ENCODE peak calls at places on chromosomes 4 and X, in ten cellular contexts. S is CD8-positive, alpha-beta T cell; T is H9; F is A549; D is GM23248; Y is left ventricle myocardium inferior; Z is iPS DF 6.9; M is CD4-positive, CD25-positive, alpha-beta regulatory T cell; U is psoas muscle; G is RWPE1. O is an unnamed sample.

GRCh38 chrX:102624105-102624504 is 24.8 kb downstream of the ARMCX5 start:
- DNase-seq in S (no peak), T (no peak), F (no peak), D (no peak), Y (no peak), Z (no peak), M (no peak), U (no peak), G (no peak), O (no peak)

GRCh38 chrX:66489339-66489738 is 149.5 kb downstream of the EDA2R start:
- DNase-seq in S (no peak), T (no peak), F (peak; percentile 3), D (peak; percentile 4), Y (no peak), Z (no peak), M (no peak), U (no peak), G (no peak), O (no peak)

GRCh38 chr4:16643852-16644251 is 254.6 kb downstream of the LDB2 start:
- DNase-seq in S (no peak), T (no peak), F (no peak), D (no peak), Y (no peak), Z (no peak), M (no peak), U (no peak), G (no peak), O (no peak)

GRCh38 chrX:31228415-31228832 is 156.6 kb upstream of the FTHL17 start:
- DNase-seq in S (no peak), T (no peak), F (no peak), D (peak; percentile 84), Y (no peak), Z (no peak), M (no peak), U (no peak), G (no peak), O (peak; percentile 45)

GRCh38 chrX:1385824-1386223 is 6.1 kb downstream of the SLC25A6 start:
- DNase-seq in S (no peak), T (no peak), F (no peak), D (no peak), Y (no peak), Z (no peak), M (no peak), U (no peak), G (no peak), O (no peak)

GRCh38 chr4:177554966-177555574 is 112.8 kb upstream of the AGA start:
- DNase-seq in S (no peak), T (no peak), F (peak; percentile 19), D (peak; percentile 46), Y (no peak), Z (no peak), M (no peak), U (no peak), G (peak; percentile 24), O (peak; percentile 39)

GRCh38 chrX:94455782-94456181 is 781.8 kb downstream of the FAM133A start:
- DNase-seq in S (no peak), T (no peak), F (no peak), D (no peak), Y (no peak), Z (no peak), M (no peak), U (no peak), G (no peak), O (no peak)

GRCh38 chr4:123299212-123299651 is 97.4 kb upstream of the SPRY1 start:
- DNase-seq in S (no peak), T (no peak), F (no peak), D (peak; percentile 90), Y (no peak), Z (no peak), M (no peak), U (no peak), G (peak; percentile 23), O (peak; percentile 18)

GRCh38 chrX:29466441-29466840 is 748.9 kb upstream of the MAGEB2 start:
- DNase-seq in S (no peak), T (no peak), F (no peak), D (peak; percentile 1), Y (no peak), Z (no peak), M (no peak), U (no peak), G (no peak), O (no peak)

GRCh38 chr4:52606766-52607165 is 52.3 kb downstream of the USP46 start:
- DNase-seq in S (no peak), T (no peak), F (no peak), D (peak; percentile 63), Y (no peak), Z (no peak), M (no peak), U (no peak), G (no peak), O (no peak)

DNA sequence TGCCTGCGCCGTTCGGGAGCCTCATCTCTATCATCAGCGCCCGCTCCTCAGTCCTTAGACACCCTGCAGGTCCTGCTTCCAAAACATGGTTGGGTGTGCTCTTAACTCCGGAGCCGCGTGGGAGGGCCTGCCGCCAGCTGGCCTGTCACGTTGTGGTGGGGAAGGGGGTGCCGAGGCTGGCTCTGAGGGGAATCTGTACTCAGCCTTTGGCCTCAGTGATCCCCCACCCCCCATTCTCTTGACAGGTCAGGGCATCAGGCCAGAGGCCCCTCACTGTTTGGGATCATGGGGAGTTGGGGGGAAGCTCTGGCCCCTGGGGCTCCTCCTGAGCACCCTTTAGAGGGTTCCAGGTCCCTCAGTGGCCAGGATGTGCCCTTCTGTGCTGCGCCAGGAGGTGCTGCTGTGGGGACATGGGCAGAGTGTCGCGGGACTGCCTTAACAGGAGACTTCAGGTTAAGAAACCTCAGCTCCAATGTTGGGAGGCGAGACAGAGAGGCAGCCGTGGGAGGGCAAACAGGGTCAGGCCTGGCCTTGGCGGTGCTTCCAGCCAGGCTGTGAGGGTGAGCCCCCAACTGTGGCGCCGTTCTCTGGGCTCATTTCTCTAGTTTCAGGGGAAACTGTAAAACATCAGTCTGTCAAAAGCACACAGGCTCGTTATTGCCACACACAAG is 33.5 kb downstream of the TRMT44 start:
- DNase-seq in S (no peak), T (no peak), F (no peak), D (peak; percentile 8), Y (no peak), Z (no peak), M (no peak), U (no peak), G (no peak), O (no peak)
- H3K27ac ChIP-seq in S (no peak overlapping the region), T (no peak overlapping the region), F (no peak overlapping the region), D (no peak overlapping the region), Y (no peak overlapping the region), Z (no peak overlapping the region), M (no peak overlapping the region), U (no peak overlapping the region), G (no peak overlapping the region), O (no peak overlapping the region)

DNA sequence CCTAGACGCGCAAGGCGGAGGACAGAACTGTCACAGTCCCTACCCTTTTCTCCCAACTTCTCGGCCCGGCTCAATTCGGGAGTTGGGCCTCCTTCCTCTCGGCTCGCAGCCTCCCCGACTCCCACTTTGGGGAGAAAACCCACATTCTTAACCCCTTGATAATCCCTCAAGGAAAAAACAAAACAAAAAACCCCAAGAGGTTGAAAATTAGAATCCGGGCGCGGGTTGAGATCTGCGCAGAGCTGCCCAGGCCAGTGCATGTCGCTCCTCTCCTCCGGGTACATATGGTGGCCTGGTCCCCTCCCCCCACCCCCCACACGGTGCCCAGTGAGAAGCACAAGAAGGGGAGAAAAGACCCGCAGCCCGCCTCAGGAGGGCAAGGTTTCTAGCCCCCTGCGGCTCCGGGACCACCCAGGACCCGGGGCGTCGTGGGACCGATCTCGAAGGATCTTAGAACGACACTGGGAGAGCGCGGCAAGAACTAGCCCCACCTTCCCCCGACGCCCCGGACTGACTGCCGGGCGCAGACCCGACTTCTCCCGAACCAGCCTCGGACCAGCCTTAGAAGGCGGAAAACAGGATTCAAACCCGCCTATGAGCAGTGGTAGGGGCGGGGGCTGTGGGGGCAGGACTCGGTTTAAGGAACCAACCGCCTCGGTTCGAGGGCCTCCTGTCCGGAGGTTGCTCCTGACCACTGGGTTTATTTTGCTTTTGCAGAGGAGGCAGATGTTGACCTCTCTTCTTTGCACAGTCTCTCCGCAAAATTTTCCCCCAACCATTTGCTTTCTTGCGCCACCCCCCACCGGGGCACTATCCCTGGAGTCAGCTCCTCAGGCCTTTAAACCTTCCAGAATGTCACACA is 2.5 kb upstream of the PDGFRA start:
- DNase-seq in S (no peak), T (peak; percentile 50), F (no peak), D (peak; percentile 83), Y (peak; percentile 77), Z (no peak), M (no peak), U (peak; percentile 69), G (no peak), O (peak; percentile 14)
- H3K27ac ChIP-seq in S (no peak overlapping the region), T (no peak overlapping the region), F (no peak overlapping the region), D (peak overlapping the region; percentile 87), Y (peak overlapping the region; percentile 74), Z (no peak overlapping the region), M (no peak overlapping the region), U (no peak overlapping the region), G (no peak overlapping the region), O (no peak overlapping the region)

DNA sequence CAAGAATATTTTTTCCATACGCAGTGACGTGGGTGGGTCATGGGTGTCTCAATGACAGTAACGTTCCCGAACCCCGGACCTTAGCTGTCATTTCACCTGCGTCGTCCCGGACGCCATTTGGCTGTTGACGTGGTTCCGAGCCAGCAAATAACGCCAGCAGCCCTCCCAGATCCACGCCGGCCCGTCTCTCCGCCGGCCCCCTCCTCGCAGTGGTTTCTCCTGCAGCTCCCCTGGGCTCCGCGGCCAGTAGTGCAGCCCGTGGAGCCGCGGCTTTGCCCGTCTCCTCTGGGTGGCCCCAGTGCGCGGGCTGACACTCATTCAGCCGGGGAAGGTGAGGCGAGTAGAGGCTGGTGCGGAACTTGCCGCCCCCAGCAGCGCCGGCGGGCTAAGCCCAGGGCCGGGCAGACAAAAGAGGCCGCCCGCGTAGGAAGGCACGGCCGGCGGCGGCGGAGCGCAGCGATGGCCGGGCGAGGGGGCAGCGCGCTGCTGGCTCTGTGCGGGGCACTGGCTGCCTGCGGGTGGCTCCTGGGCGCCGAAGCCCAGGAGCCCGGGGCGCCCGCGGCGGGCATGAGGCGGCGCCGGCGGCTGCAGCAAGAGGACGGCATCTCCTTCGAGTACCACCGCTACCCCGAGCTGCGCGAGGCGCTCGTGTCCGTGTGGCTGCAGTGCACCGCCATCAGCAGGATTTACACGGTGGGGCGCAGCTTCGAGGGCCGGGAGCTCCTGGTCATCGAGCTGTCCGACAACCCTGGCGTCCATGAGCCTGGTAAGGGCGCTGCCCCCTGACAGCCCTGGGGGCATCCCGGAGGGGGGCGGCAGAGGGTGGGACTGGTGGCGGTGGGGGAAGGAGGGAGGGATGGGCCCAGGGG is at the start of gene CPE:
- DNase-seq in S (peak; percentile 49), T (peak; percentile 68), F (peak; percentile 61), D (peak; percentile 92), Y (peak; percentile 76), Z (no peak), M (peak; percentile 33), U (peak; percentile 81), G (peak; percentile 82), O (peak; percentile 71)
- H3K27ac ChIP-seq in S (no peak within 1 kb of the TSS), T (no peak within 1 kb of the TSS), F (peak within 1 kb of the TSS; percentile 53), D (peak within 1 kb of the TSS; percentile 47), Y (peak within 1 kb of the TSS; percentile 83), Z (no peak within 1 kb of the TSS), M (no peak within 1 kb of the TSS), U (peak within 1 kb of the TSS; percentile 24), G (peak within 1 kb of the TSS; percentile 31), O (no peak within 1 kb of the TSS)

DNA sequence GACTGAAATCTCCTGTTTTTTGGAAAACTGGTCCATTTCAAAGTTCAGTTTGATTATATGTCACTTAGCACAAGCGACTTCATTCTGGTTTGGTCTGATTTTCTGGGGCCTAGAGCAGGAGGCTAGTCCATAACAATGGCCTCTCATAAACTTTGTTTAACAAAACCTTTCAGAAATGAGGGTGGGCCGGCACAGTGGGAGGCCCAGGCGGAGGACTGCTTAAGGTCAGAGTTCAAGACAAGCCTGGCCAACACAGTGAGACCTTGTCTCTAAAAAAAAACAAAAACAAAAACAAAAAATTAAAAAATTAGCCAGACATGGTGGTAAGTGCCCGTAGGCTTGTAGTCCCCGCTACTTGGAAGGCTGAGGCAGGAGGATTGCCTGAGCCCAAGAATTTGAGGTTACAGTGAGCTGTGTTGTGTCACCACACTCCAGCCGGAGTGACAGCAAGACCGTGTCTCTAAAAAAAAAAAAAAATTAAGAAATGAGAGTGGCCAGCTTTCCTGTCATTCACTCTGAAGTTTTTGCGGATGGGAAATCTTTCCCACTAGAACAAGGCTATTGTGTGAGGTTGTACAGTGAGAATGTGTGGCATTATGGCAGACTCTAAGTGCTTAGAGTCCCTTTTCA is 1.2 kb upstream of the PLAC8 start:
- DNase-seq in S (no peak), T (peak; percentile 46), F (no peak), D (no peak), Y (no peak), Z (no peak), M (no peak), U (no peak), G (no peak), O (no peak)
- H3K27ac ChIP-seq in S (peak overlapping the region; percentile 97), T (no peak overlapping the region), F (no peak overlapping the region), D (no peak overlapping the region), Y (no peak overlapping the region), Z (no peak overlapping the region), M (no peak overlapping the region), U (no peak overlapping the region), G (no peak overlapping the region), O (no peak overlapping the region)